ENCODE peak calls at places on chromosomes 12 and 14, in seven cellular contexts. N is activated T-helper 1 cell treated with Interleukin-2 at 50 U/mL for 16 hours, G is HFF-Myc, P is lower lobe of right lung, L is hypothalamus, Z is posterior vena cava, X is D721Med. S is an unnamed sample.

GRCh38 chr14:67729072-67729561 is 27.4 kb downstream of the RDH12 start:
- DNase-seq in N (no peak), G (no peak), P (peak; percentile 57), L (no peak), Z (no peak), X (no peak), S (no peak)

GRCh38 chr14:75934998-75935628 is 46.7 kb downstream of the TGFB3 start:
- DNase-seq in N (no peak), G (no peak), P (no peak), L (no peak), Z (no peak), X (no peak), S (no peak)

GRCh38 chr12:10385181-10385613 is 4.6 kb downstream of the KLRK1 start:
- DNase-seq in N (no peak), G (peak; percentile 27), P (no peak), L (no peak), Z (no peak), X (no peak), S (peak; percentile 41)

GRCh38 chr14:71610149-71610548 is 322.1 kb upstream of the RGS6 start:
- DNase-seq in N (no peak), G (no peak), P (no peak), L (no peak), Z (no peak), X (no peak), S (no peak)

GRCh38 chr12:48017496-48017895 is 13.2 kb upstream of the COL2A1 start:
- DNase-seq in N (no peak), G (no peak), P (no peak), L (peak; percentile 34), Z (no peak), X (no peak), S (no peak)

GRCh38 chr12:2286461-2287131 is 233.8 kb downstream of the CACNA1C start:
- DNase-seq in N (no peak), G (no peak), P (no peak), L (no peak), Z (peak; percentile 70), X (no peak), S (no peak)

GRCh38 chr12:79737875-79738718 is 47.3 kb upstream of the PAWR start:
- DNase-seq in N (no peak), G (peak; percentile 48), P (no peak), L (no peak), Z (no peak), X (no peak), S (peak; percentile 79)

GRCh38 chr14:94164685-94165431 is 9.3 kb upstream of the PPP4R4 start:
- DNase-seq in N (no peak), G (no peak), P (no peak), L (peak; percentile 47), Z (no peak), X (no peak), S (no peak)

GRCh38 chr12:14716848-14717444 is 20.5 kb upstream of the GUCY2C start:
- DNase-seq in N (peak; percentile 3), G (peak; percentile 15), P (no peak), L (no peak), Z (no peak), X (no peak), S (peak; percentile 71)

S was measured in A549.